ENCODE peak calls at places on chromosome 5, in seven cellular contexts. One of them, this sample, is unnamed.

GRCh38 chr5:14257995-14258403 is 114.9 kb downstream of the TRIO start:
- DNase-seq in right cardiac atrium: no peak
- DNase-seq in psoas muscle: no peak
- DNase-seq in pancreas: no peak
- DNase-seq in CD8-positive, alpha-beta memory T cell: no peak
- DNase-seq in foreskin fibroblast: no peak
- DNase-seq in AG04449: no peak
- DNase-seq in this sample: peak; percentile 35

GRCh38 chr5:16934669-16935068 is 1.4 kb downstream of the MYO10 start:
- DNase-seq in right cardiac atrium: no peak
- DNase-seq in psoas muscle: no peak
- DNase-seq in pancreas: no peak
- DNase-seq in CD8-positive, alpha-beta memory T cell: no peak
- DNase-seq in foreskin fibroblast: no peak
- DNase-seq in AG04449: no peak
- DNase-seq in this sample: no peak

GRCh38 chr5:169251685-169252084 is 49.3 kb downstream of the SLIT3 start:
- DNase-seq in right cardiac atrium: no peak
- DNase-seq in psoas muscle: no peak
- DNase-seq in pancreas: no peak
- DNase-seq in CD8-positive, alpha-beta memory T cell: no peak
- DNase-seq in foreskin fibroblast: no peak
- DNase-seq in AG04449: peak; percentile 53
- DNase-seq in this sample: no peak

GRCh38 chr5:180007582-180007981 is 64.0 kb downstream of the RNF130 start:
- DNase-seq in right cardiac atrium: no peak
- DNase-seq in psoas muscle: no peak
- DNase-seq in pancreas: no peak
- DNase-seq in CD8-positive, alpha-beta memory T cell: no peak
- DNase-seq in foreskin fibroblast: no peak
- DNase-seq in AG04449: no peak
- DNase-seq in this sample: peak; percentile 81

GRCh38 chr5:55551298-55551846 is 16.6 kb upstream of the PLPP1 start:
- DNase-seq in right cardiac atrium: no peak
- DNase-seq in psoas muscle: no peak
- DNase-seq in pancreas: no peak
- DNase-seq in CD8-positive, alpha-beta memory T cell: no peak
- DNase-seq in foreskin fibroblast: no peak
- DNase-seq in AG04449: no peak
- DNase-seq in this sample: peak; percentile 97

GRCh38 chr5:99747342-99747741 is 787.8 kb upstream of the FAM174A start:
- DNase-seq in right cardiac atrium: no peak
- DNase-seq in psoas muscle: no peak
- DNase-seq in pancreas: no peak
- DNase-seq in CD8-positive, alpha-beta memory T cell: no peak
- DNase-seq in foreskin fibroblast: no peak
- DNase-seq in AG04449: no peak
- DNase-seq in this sample: no peak

GRCh38 chr5:80594810-80595209 is 24.7 kb upstream of the ANKRD34B start:
- DNase-seq in right cardiac atrium: no peak
- DNase-seq in psoas muscle: no peak
- DNase-seq in pancreas: no peak
- DNase-seq in CD8-positive, alpha-beta memory T cell: no peak
- DNase-seq in foreskin fibroblast: no peak
- DNase-seq in AG04449: no peak
- DNase-seq in this sample: no peak

GRCh38 chr5:99104538-99105132 is 175.8 kb upstream of the CHD1 start:
- DNase-seq in right cardiac atrium: no peak
- DNase-seq in psoas muscle: no peak
- DNase-seq in pancreas: no peak
- DNase-seq in CD8-positive, alpha-beta memory T cell: peak; percentile 13
- DNase-seq in foreskin fibroblast: peak; percentile 3
- DNase-seq in AG04449: no peak
- DNase-seq in this sample: peak; percentile 25

GRCh38 chr5:115634343-115635132 is 8.7 kb upstream of the TMED7 start:
- DNase-seq in right cardiac atrium: peak; percentile 90
- DNase-seq in psoas muscle: peak; percentile 91
- DNase-seq in pancreas: peak; percentile 92
- DNase-seq in CD8-positive, alpha-beta memory T cell: peak; percentile 65
- DNase-seq in foreskin fibroblast: peak; percentile 67
- DNase-seq in AG04449: no peak
- DNase-seq in this sample: peak; percentile 81

GRCh38 chr5:141392429-141393198 is at the start of gene PCDHGA8:
- DNase-seq in right cardiac atrium: no peak
- DNase-seq in psoas muscle: no peak
- DNase-seq in pancreas: no peak
- DNase-seq in CD8-positive, alpha-beta memory T cell: no peak
- DNase-seq in foreskin fibroblast: no peak
- DNase-seq in AG04449: no peak
- DNase-seq in this sample: no peak

GRCh38 chr5:3167473-3167872 is 416.0 kb upstream of the IRX2 start:
- DNase-seq in right cardiac atrium: no peak
- DNase-seq in psoas muscle: no peak
- DNase-seq in pancreas: no peak
- DNase-seq in CD8-positive, alpha-beta memory T cell: no peak
- DNase-seq in foreskin fibroblast: no peak
- DNase-seq in AG04449: no peak
- DNase-seq in this sample: no peak

GRCh38 chr5:53053364-53053763 is 56.2 kb downstream of the MOCS2 start:
- DNase-seq in right cardiac atrium: no peak
- DNase-seq in psoas muscle: no peak
- DNase-seq in pancreas: no peak
- DNase-seq in CD8-positive, alpha-beta memory T cell: no peak
- DNase-seq in foreskin fibroblast: no peak
- DNase-seq in AG04449: no peak
- DNase-seq in this sample: no peak

GRCh38 chr5:142357469-142358090 is 32.8 kb upstream of the SPRY4 start:
- DNase-seq in right cardiac atrium: no peak
- DNase-seq in psoas muscle: no peak
- DNase-seq in pancreas: no peak
- DNase-seq in CD8-positive, alpha-beta memory T cell: peak; percentile 18
- DNase-seq in foreskin fibroblast: peak; percentile 27
- DNase-seq in AG04449: no peak
- DNase-seq in this sample: no peak

GRCh38 chr5:61055434-61056006 is 106.7 kb downstream of the SMIM15 start:
- DNase-seq in right cardiac atrium: no peak
- DNase-seq in psoas muscle: no peak
- DNase-seq in pancreas: no peak
- DNase-seq in CD8-positive, alpha-beta memory T cell: peak; percentile 21
- DNase-seq in foreskin fibroblast: peak; percentile 20
- DNase-seq in AG04449: no peak
- DNase-seq in this sample: peak; percentile 19

GRCh38 chr5:147140558-147140957 is 94.3 kb upstream of the STK32A start:
- DNase-seq in right cardiac atrium: no peak
- DNase-seq in psoas muscle: no peak
- DNase-seq in pancreas: no peak
- DNase-seq in CD8-positive, alpha-beta memory T cell: no peak
- DNase-seq in foreskin fibroblast: no peak
- DNase-seq in AG04449: no peak
- DNase-seq in this sample: no peak

GRCh38 chr5:93186031-93186682 is 394.9 kb downstream of the NR2F1-AS1 start:
- DNase-seq in right cardiac atrium: no peak
- DNase-seq in psoas muscle: no peak
- DNase-seq in pancreas: no peak
- DNase-seq in CD8-positive, alpha-beta memory T cell: no peak
- DNase-seq in foreskin fibroblast: peak; percentile 72
- DNase-seq in AG04449: peak; percentile 44
- DNase-seq in this sample: no peak

GRCh38 chr5:52712354-52712753 is 75.4 kb upstream of the ITGA1 start:
- DNase-seq in right cardiac atrium: no peak
- DNase-seq in psoas muscle: no peak
- DNase-seq in pancreas: no peak
- DNase-seq in CD8-positive, alpha-beta memory T cell: peak; percentile 17
- DNase-seq in foreskin fibroblast: no peak
- DNase-seq in AG04449: no peak
- DNase-seq in this sample: no peak

DNA sequence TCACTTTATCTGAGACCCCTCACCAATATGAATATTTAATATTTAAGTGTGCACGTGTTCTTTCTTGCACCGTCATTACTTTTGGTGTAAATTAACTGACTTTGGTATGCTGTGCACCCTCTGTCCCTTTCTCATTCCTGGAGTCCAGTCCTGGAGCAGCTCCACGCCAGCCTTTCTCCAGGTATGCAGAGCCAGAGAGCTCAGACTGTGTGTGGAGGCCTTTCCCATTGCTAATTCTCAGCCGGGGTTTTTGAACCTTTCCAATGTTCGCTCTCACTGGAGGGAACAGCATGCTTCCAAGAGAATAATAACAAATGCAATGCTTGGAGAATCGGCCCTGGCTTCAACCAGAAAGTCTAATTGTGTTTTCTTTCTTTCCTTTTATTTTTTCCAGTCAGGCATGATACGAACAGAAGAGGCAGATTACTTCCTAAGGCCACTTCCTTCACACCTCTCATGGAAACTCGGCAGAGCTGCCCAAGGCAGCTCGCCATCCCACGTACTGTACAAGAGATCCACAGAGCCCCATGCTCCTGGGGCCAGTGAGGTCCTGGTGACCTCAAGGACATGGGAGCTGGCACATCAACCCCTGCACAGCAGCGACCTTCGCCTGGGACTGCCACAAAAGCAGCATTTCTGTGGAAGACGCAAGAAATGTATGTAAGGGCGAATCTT is 41.7 kb downstream of the ADAMTS16 start:
- DNase-seq in right cardiac atrium: no peak
- DNase-seq in psoas muscle: no peak
- DNase-seq in pancreas: no peak
- DNase-seq in CD8-positive, alpha-beta memory T cell: no peak
- DNase-seq in foreskin fibroblast: no peak
- DNase-seq in AG04449: no peak
- DNase-seq in this sample: no peak
- H3K4me3 ChIP-seq in right cardiac atrium: no peak overlapping the region
- H3K4me3 ChIP-seq in psoas muscle: no peak overlapping the region
- H3K4me3 ChIP-seq in pancreas: no peak overlapping the region
- H3K4me3 ChIP-seq in CD8-positive, alpha-beta memory T cell: no peak overlapping the region
- H3K4me3 ChIP-seq in foreskin fibroblast: no peak overlapping the region
- H3K4me3 ChIP-seq in AG04449: no peak overlapping the region
- H3K4me3 ChIP-seq in this sample: no peak overlapping the region

GRCh38 chr5:150190987-150191386 is 1.1 kb downstream of the SLC6A7 start:
- DNase-seq in right cardiac atrium: no peak
- DNase-seq in psoas muscle: no peak
- DNase-seq in pancreas: no peak
- DNase-seq in CD8-positive, alpha-beta memory T cell: no peak
- DNase-seq in foreskin fibroblast: no peak
- DNase-seq in AG04449: no peak
- DNase-seq in this sample: no peak

GRCh38 chr5:150188146-150188842 is 1.6 kb upstream of the SLC6A7 start:
- DNase-seq in right cardiac atrium: no peak
- DNase-seq in psoas muscle: no peak
- DNase-seq in pancreas: no peak
- DNase-seq in CD8-positive, alpha-beta memory T cell: no peak
- DNase-seq in foreskin fibroblast: no peak
- DNase-seq in AG04449: no peak
- DNase-seq in this sample: no peak

GRCh38 chr5:150192462-150192861 is 2.6 kb downstream of the SLC6A7 start:
- DNase-seq in right cardiac atrium: no peak
- DNase-seq in psoas muscle: no peak
- DNase-seq in pancreas: no peak
- DNase-seq in CD8-positive, alpha-beta memory T cell: no peak
- DNase-seq in foreskin fibroblast: no peak
- DNase-seq in AG04449: no peak
- DNase-seq in this sample: no peak

GRCh38 chr5:150190503-150190973 is 676 bp downstream of the SLC6A7 start:
- DNase-seq in right cardiac atrium: no peak
- DNase-seq in psoas muscle: no peak
- DNase-seq in pancreas: no peak
- DNase-seq in CD8-positive, alpha-beta memory T cell: no peak
- DNase-seq in foreskin fibroblast: no peak
- DNase-seq in AG04449: no peak
- DNase-seq in this sample: no peak

DNA sequence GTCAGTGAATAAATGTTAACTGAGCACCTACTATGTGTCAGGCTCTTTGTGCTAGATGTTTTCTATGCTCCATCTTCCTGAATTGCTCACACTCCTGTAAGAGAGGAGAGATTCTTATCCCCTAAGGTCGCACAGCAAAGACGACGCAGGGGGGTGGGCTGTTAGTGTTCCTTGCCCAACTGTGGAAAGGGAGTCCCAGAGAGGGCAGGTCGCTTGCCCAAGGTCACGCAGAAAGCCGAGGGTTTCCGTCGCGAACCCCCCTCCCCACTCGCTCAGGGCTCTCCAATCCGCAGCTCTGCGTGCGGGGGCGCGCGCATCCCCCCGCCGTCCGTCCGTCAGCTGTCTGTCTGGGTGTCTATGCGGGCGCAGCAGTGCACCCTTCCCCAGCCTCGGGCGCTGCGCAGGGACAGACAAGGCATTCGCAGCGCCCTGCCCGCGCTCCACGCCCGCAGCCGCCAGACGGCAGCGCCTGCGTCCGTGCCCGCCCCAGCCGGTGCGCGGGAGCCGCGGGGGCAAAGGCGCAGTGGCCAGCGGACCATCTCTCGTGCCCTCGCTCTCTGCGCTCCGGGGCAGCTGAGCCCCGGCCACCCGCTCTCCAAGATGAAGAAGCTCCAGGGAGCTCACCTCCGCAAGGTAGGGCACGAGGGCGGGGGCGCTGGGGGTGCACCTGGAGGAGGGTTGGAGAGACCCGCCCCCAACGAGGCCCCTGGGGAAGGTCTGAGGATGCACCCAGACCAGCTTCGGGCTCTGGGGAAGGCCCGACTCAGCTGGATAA is at the start of gene SLC6A7:
- DNase-seq in right cardiac atrium: no peak
- DNase-seq in psoas muscle: no peak
- DNase-seq in pancreas: no peak
- DNase-seq in CD8-positive, alpha-beta memory T cell: no peak
- DNase-seq in foreskin fibroblast: no peak
- DNase-seq in AG04449: no peak
- DNase-seq in this sample: no peak
- H3K4me3 ChIP-seq in right cardiac atrium: no peak within 1 kb of the TSS
- H3K4me3 ChIP-seq in psoas muscle: peak within 1 kb of the TSS; percentile 45
- H3K4me3 ChIP-seq in pancreas: no peak within 1 kb of the TSS
- H3K4me3 ChIP-seq in CD8-positive, alpha-beta memory T cell: no peak within 1 kb of the TSS
- H3K4me3 ChIP-seq in foreskin fibroblast: no peak within 1 kb of the TSS
- H3K4me3 ChIP-seq in AG04449: no peak within 1 kb of the TSS
- H3K4me3 ChIP-seq in this sample: no peak within 1 kb of the TSS

GRCh38 chr5:64766934-64767333 is 1.6 kb downstream of the SREK1IP1 start:
- DNase-seq in right cardiac atrium: no peak
- DNase-seq in psoas muscle: no peak
- DNase-seq in pancreas: no peak
- DNase-seq in CD8-positive, alpha-beta memory T cell: no peak
- DNase-seq in foreskin fibroblast: no peak
- DNase-seq in AG04449: no peak
- DNase-seq in this sample: no peak
- H3K4me3 ChIP-seq in right cardiac atrium: peak overlapping the region; percentile 100
- H3K4me3 ChIP-seq in psoas muscle: peak overlapping the region; percentile 75
- H3K4me3 ChIP-seq in pancreas: peak overlapping the region; percentile 72
- H3K4me3 ChIP-seq in CD8-positive, alpha-beta memory T cell: no peak overlapping the region
- H3K4me3 ChIP-seq in foreskin fibroblast: peak overlapping the region; percentile 74
- H3K4me3 ChIP-seq in AG04449: peak overlapping the region; percentile 92
- H3K4me3 ChIP-seq in this sample: peak overlapping the region; percentile 83

GRCh38 chr5:94217745-94218144 is 400.7 kb downstream of the KIAA0825 start:
- DNase-seq in right cardiac atrium: no peak
- DNase-seq in psoas muscle: no peak
- DNase-seq in pancreas: no peak
- DNase-seq in CD8-positive, alpha-beta memory T cell: no peak
- DNase-seq in foreskin fibroblast: no peak
- DNase-seq in AG04449: no peak
- DNase-seq in this sample: no peak
- H3K4me3 ChIP-seq in right cardiac atrium: no peak overlapping the region
- H3K4me3 ChIP-seq in psoas muscle: no peak overlapping the region
- H3K4me3 ChIP-seq in pancreas: no peak overlapping the region
- H3K4me3 ChIP-seq in CD8-positive, alpha-beta memory T cell: no peak overlapping the region
- H3K4me3 ChIP-seq in foreskin fibroblast: no peak overlapping the region
- H3K4me3 ChIP-seq in AG04449: no peak overlapping the region
- H3K4me3 ChIP-seq in this sample: no peak overlapping the region

This sample was measured in Jurkat, Clone E6-1.